ENCODE peak calls at places on chromosomes 1 and 21, in four cellular contexts. One of them, this sample, is unnamed.

GRCh38 chr1:179129702-179130473 is 48.0 kb downstream of the TOR3A start:
- DNase-seq in tibial nerve: no peak
- DNase-seq in posterior cingulate gyrus: no peak
- DNase-seq in left colon: no peak
- DNase-seq in this sample: peak; percentile 61

GRCh38 chr1:27724961-27725373 is 794 bp upstream of the FAM76A start:
- DNase-seq in posterior cingulate gyrus: no peak
- DNase-seq in tibial nerve: peak; percentile 13
- DNase-seq in left colon: peak; percentile 32
- DNase-seq in this sample: no peak

GRCh38 chr21:45054162-45054926 is 20.0 kb upstream of the ADARB1 start:
- DNase-seq in tibial nerve: no peak
- DNase-seq in posterior cingulate gyrus: no peak
- DNase-seq in left colon: no peak
- DNase-seq in this sample: no peak

GRCh38 chr21:33362044-33362555 is 37.3 kb downstream of the IFNAR1 start:
- DNase-seq in left colon: peak; percentile 65
- DNase-seq in posterior cingulate gyrus: no peak
- DNase-seq in tibial nerve: no peak
- DNase-seq in this sample: peak; percentile 77

GRCh38 chr1:206982216-206982615 is 12.0 kb upstream of the FCAMR start:
- DNase-seq in posterior cingulate gyrus: peak; percentile 93
- DNase-seq in left colon: no peak
- DNase-seq in tibial nerve: peak; percentile 57
- DNase-seq in this sample: peak; percentile 60

GRCh38 chr1:161098161-161099068 is at the start of gene KLHDC9:
- DNase-seq in tibial nerve: peak; percentile 51
- DNase-seq in left colon: peak; percentile 95
- DNase-seq in posterior cingulate gyrus: peak; percentile 98
- DNase-seq in this sample: peak; percentile 73

GRCh38 chr1:165668184-165668583 is 30.2 kb downstream of the ALDH9A1 start:
- DNase-seq in posterior cingulate gyrus: no peak
- DNase-seq in left colon: no peak
- DNase-seq in tibial nerve: no peak
- DNase-seq in this sample: no peak

GRCh38 chr1:16122916-16123315 is 33.0 kb downstream of the EPHA2 start:
- DNase-seq in tibial nerve: peak; percentile 36
- DNase-seq in left colon: no peak
- DNase-seq in posterior cingulate gyrus: no peak
- DNase-seq in this sample: peak; percentile 90

GRCh38 chr1:21926814-21927530 is 10.1 kb downstream of the HSPG2 start:
- DNase-seq in tibial nerve: peak; percentile 56
- DNase-seq in posterior cingulate gyrus: no peak
- DNase-seq in left colon: peak; percentile 70
- DNase-seq in this sample: no peak

GRCh38 chr1:6357243-6357929 is 36.2 kb downstream of the ACOT7 start:
- DNase-seq in tibial nerve: no peak
- DNase-seq in posterior cingulate gyrus: no peak
- DNase-seq in left colon: peak; percentile 63
- DNase-seq in this sample: no peak

GRCh38 chr1:189654906-189655305 is 822.8 kb downstream of the BRINP3 start:
- DNase-seq in posterior cingulate gyrus: no peak
- DNase-seq in tibial nerve: no peak
- DNase-seq in left colon: no peak
- DNase-seq in this sample: no peak

GRCh38 chr1:67947114-67947513 is 103.3 kb downstream of the DIRAS3 start:
- DNase-seq in left colon: no peak
- DNase-seq in posterior cingulate gyrus: peak; percentile 76
- DNase-seq in tibial nerve: no peak
- DNase-seq in this sample: no peak

GRCh38 chr1:55246896-55247295 is 31.7 kb upstream of the USP24 start:
- DNase-seq in left colon: no peak
- DNase-seq in tibial nerve: no peak
- DNase-seq in posterior cingulate gyrus: peak; percentile 31
- DNase-seq in this sample: no peak

GRCh38 chr1:155007253-155007828 is 4.7 kb downstream of the ZBTB7B start:
- DNase-seq in tibial nerve: no peak
- DNase-seq in posterior cingulate gyrus: peak; percentile 91
- DNase-seq in left colon: peak; percentile 94
- DNase-seq in this sample: no peak

GRCh38 chr1:98967122-98967521 is 37.5 kb downstream of the PLPPR5 start:
- DNase-seq in tibial nerve: no peak
- DNase-seq in left colon: no peak
- DNase-seq in posterior cingulate gyrus: no peak
- DNase-seq in this sample: no peak

GRCh38 chr1:37259019-37259418 is 215.4 kb upstream of the ZC3H12A start:
- DNase-seq in left colon: no peak
- DNase-seq in tibial nerve: no peak
- DNase-seq in posterior cingulate gyrus: no peak
- DNase-seq in this sample: no peak

GRCh38 chr1:229012823-229013222 is 258.1 kb upstream of the RAB4A start:
- DNase-seq in tibial nerve: no peak
- DNase-seq in left colon: no peak
- DNase-seq in posterior cingulate gyrus: no peak
- DNase-seq in this sample: no peak

GRCh38 chr1:184036517-184036949 is 995 bp downstream of the COLGALT2 start:
- DNase-seq in posterior cingulate gyrus: peak; percentile 95
- DNase-seq in tibial nerve: no peak
- DNase-seq in left colon: no peak
- DNase-seq in this sample: peak; percentile 37

GRCh38 chr1:7616076-7616833 is 154.8 kb upstream of the VAMP3 start:
- DNase-seq in left colon: peak; percentile 26
- DNase-seq in posterior cingulate gyrus: peak; percentile 58
- DNase-seq in tibial nerve: peak; percentile 22
- DNase-seq in this sample: peak; percentile 12

This sample was measured in immature natural killer cell.